ENCODE peak calls at places on chromosomes 5 and 9, in five cellular contexts. Y is fibroblast of the conjunctiva; E is iris pigment epithelial cell; J is stimulated activated effector memory CD8-positive, alpha-beta T cell treated with anti-CD3 and anti-CD28 coated beads, Interleukin-12 subunit alpha, Interleukin-12 subunit beta, amount 100 ng/mL, for 72 hours; G is HEK293T. C is an unnamed sample.

GRCh38 chr5:135493406-135494180 is 41.4 kb upstream of the TIFAB start:
- DNase-seq in G (no peak), J (no peak), E (peak; percentile 77), Y (peak; percentile 89), C (no peak)

GRCh38 chr9:81053298-81054025 is 635.9 kb downstream of the TLE1 start:
- DNase-seq in E (peak; percentile 17), Y (no peak), G (no peak), J (no peak), C (no peak)

GRCh38 chr5:147081256-147081872 is 153.5 kb upstream of the STK32A start:
- DNase-seq in G (no peak), J (no peak), Y (no peak), E (no peak), C (no peak)

GRCh38 chr5:111158105-111158744 is 66.0 kb upstream of the CAMK4 start:
- DNase-seq in E (peak; percentile 82), J (peak; percentile 73), G (peak; percentile 66), Y (peak; percentile 74), C (peak; percentile 66)

GRCh38 chr9:124839612-124840299 is 13.5 kb upstream of the WDR38 start:
- DNase-seq in J (no peak), G (peak; percentile 59), Y (no peak), E (peak; percentile 28), C (peak; percentile 85)

GRCh38 chr5:10655686-10656075 is 91.8 kb downstream of the ANKRD33B start:
- DNase-seq in Y (no peak), E (no peak), J (no peak), G (no peak), C (no peak)

GRCh38 chr9:27451207-27451792 is 72.8 kb upstream of the IFNK start:
- DNase-seq in G (no peak), Y (no peak), E (no peak), J (no peak), C (no peak)

GRCh38 chr9:71692337-71692736 is 76.0 kb downstream of the CEMIP2 start:
- DNase-seq in Y (no peak), J (no peak), E (peak; percentile 81), G (no peak), C (no peak)

GRCh38 chr5:9536717-9537116 is 9.2 kb downstream of the SEMA5A start:
- DNase-seq in E (no peak), Y (no peak), G (no peak), J (no peak), C (no peak)

GRCh38 chr9:128554155-128554862 is 1.9 kb downstream of the SPTAN1 start:
- DNase-seq in E (peak; percentile 96), J (no peak), G (peak; percentile 41), Y (peak; percentile 54), C (peak; percentile 54)

GRCh38 chr9:35490910-35491465 is 1.1 kb downstream of the RUSC2 start:
- DNase-seq in E (peak; percentile 59), J (no peak), Y (no peak), G (no peak), C (no peak)

GRCh38 chr5:59296317-59297264 is 596.9 kb downstream of the PDE4D start:
- DNase-seq in G (no peak), J (no peak), Y (no peak), E (peak; percentile 71), C (no peak)

GRCh38 chr5:51632794-51633193 is 249.5 kb downstream of the ISL1 start:
- DNase-seq in Y (no peak), E (no peak), J (no peak), G (no peak), C (no peak)

C was measured in iPS-NIHi11.